ENCODE peak calls at places on chromosomes 11 and 22, in eight cellular contexts. One of them, this sample, is unnamed.

GRCh38 chr11:8757047-8757446 is 74.5 kb downstream of the RPL27A start:
- DNase-seq in skeletal muscle cell: no peak
- DNase-seq in EL: peak; percentile 62
- DNase-seq in choroid plexus epithelial cell: no peak
- DNase-seq in pons: no peak
- DNase-seq in gastrocnemius medialis: no peak
- DNase-seq in HCEC 1CT: peak; percentile 45
- DNase-seq in amniotic stem cell: no peak
- DNase-seq in this sample: no peak

GRCh38 chr11:127114035-127114434 is 113.5 kb upstream of the KIRREL3 start:
- DNase-seq in skeletal muscle cell: no peak
- DNase-seq in EL: no peak
- DNase-seq in choroid plexus epithelial cell: no peak
- DNase-seq in pons: no peak
- DNase-seq in gastrocnemius medialis: no peak
- DNase-seq in HCEC 1CT: no peak
- DNase-seq in amniotic stem cell: no peak
- DNase-seq in this sample: no peak

GRCh38 chr11:115166826-115167225 is 337.4 kb downstream of the CADM1 start:
- DNase-seq in skeletal muscle cell: no peak
- DNase-seq in EL: no peak
- DNase-seq in choroid plexus epithelial cell: no peak
- DNase-seq in pons: no peak
- DNase-seq in gastrocnemius medialis: no peak
- DNase-seq in HCEC 1CT: no peak
- DNase-seq in amniotic stem cell: no peak
- DNase-seq in this sample: no peak

GRCh38 chr22:29799217-29799680 is 32.1 kb downstream of the UQCR10 start:
- DNase-seq in skeletal muscle cell: peak; percentile 76
- DNase-seq in EL: peak; percentile 99
- DNase-seq in choroid plexus epithelial cell: peak; percentile 93
- DNase-seq in pons: peak; percentile 87
- DNase-seq in gastrocnemius medialis: peak; percentile 95
- DNase-seq in HCEC 1CT: peak; percentile 96
- DNase-seq in amniotic stem cell: peak; percentile 54
- DNase-seq in this sample: peak; percentile 28

GRCh38 chr11:2529173-2529572 is 84.4 kb downstream of the KCNQ1 start:
- DNase-seq in skeletal muscle cell: no peak
- DNase-seq in EL: no peak
- DNase-seq in choroid plexus epithelial cell: no peak
- DNase-seq in pons: no peak
- DNase-seq in gastrocnemius medialis: no peak
- DNase-seq in HCEC 1CT: no peak
- DNase-seq in amniotic stem cell: no peak
- DNase-seq in this sample: no peak

GRCh38 chr11:56331861-56332491 is 13.9 kb upstream of the OR8K1 start:
- DNase-seq in skeletal muscle cell: no peak
- DNase-seq in EL: no peak
- DNase-seq in choroid plexus epithelial cell: no peak
- DNase-seq in pons: no peak
- DNase-seq in gastrocnemius medialis: no peak
- DNase-seq in HCEC 1CT: no peak
- DNase-seq in amniotic stem cell: no peak
- DNase-seq in this sample: no peak

GRCh38 chr22:46534177-46534776 is 3.1 kb downstream of the CELSR1 start:
- DNase-seq in skeletal muscle cell: no peak
- DNase-seq in EL: no peak
- DNase-seq in choroid plexus epithelial cell: no peak
- DNase-seq in pons: no peak
- DNase-seq in gastrocnemius medialis: no peak
- DNase-seq in HCEC 1CT: no peak
- DNase-seq in amniotic stem cell: no peak
- DNase-seq in this sample: no peak

GRCh38 chr11:72225411-72225951 is 914 bp downstream of the INPPL1 start:
- DNase-seq in skeletal muscle cell: no peak
- DNase-seq in EL: no peak
- DNase-seq in choroid plexus epithelial cell: no peak
- DNase-seq in pons: no peak
- DNase-seq in gastrocnemius medialis: no peak
- DNase-seq in HCEC 1CT: no peak
- DNase-seq in amniotic stem cell: no peak
- DNase-seq in this sample: no peak

GRCh38 chr11:88354909-88355308 is 17.4 kb upstream of the CTSC start:
- DNase-seq in skeletal muscle cell: no peak
- DNase-seq in EL: no peak
- DNase-seq in choroid plexus epithelial cell: no peak
- DNase-seq in pons: no peak
- DNase-seq in gastrocnemius medialis: no peak
- DNase-seq in HCEC 1CT: no peak
- DNase-seq in amniotic stem cell: no peak
- DNase-seq in this sample: no peak

GRCh38 chr11:71366076-71366475 is 82.1 kb downstream of the DHCR7 start:
- DNase-seq in skeletal muscle cell: no peak
- DNase-seq in EL: no peak
- DNase-seq in choroid plexus epithelial cell: no peak
- DNase-seq in pons: no peak
- DNase-seq in gastrocnemius medialis: no peak
- DNase-seq in HCEC 1CT: no peak
- DNase-seq in amniotic stem cell: no peak
- DNase-seq in this sample: no peak

GRCh38 chr22:28009272-28009827 is 90.3 kb upstream of the PITPNB start:
- DNase-seq in skeletal muscle cell: peak; percentile 42
- DNase-seq in EL: peak; percentile 81
- DNase-seq in choroid plexus epithelial cell: peak; percentile 90
- DNase-seq in pons: peak; percentile 74
- DNase-seq in gastrocnemius medialis: peak; percentile 37
- DNase-seq in HCEC 1CT: peak; percentile 67
- DNase-seq in amniotic stem cell: peak; percentile 62
- DNase-seq in this sample: peak; percentile 72